ENCODE peak calls at places on chromosomes 13 and 19, in nine cellular contexts. I is neural crest cell; S is iris pigment epithelial cell; E is left kidney; F is dermis microvascular lymphatic vessel endothelial cell; K is B cell; X is stimulated activated CD8-positive, alpha-beta memory T cell treated with anti-CD3 and anti-CD28 coated beads, Interleukin-12 subunit alpha, Interleukin-12 subunit beta, amount 100 ng/mL, for 4 hours; O is epithelial cell of proximal tubule; H is WTC11. D is an unnamed sample.

GRCh38 chr19:44661904-44662303 is 9.4 kb upstream of the CEACAM19 start:
- DNase-seq in I (no peak), S (no peak), E (no peak), F (no peak), K (no peak), X (no peak), O (no peak), H (no peak), D (no peak)

GRCh38 chr13:111325941-111326620 is 5.6 kb downstream of the TEX29 start:
- DNase-seq in I (no peak), S (no peak), E (no peak), F (no peak), K (no peak), X (no peak), O (no peak), H (no peak), D (peak)

GRCh38 chr13:19713186-19713965 is 69.4 kb downstream of the PSPC1 start:
- DNase-seq in I (no peak), S (peak), E (no peak), F (peak), K (no peak), X (no peak), O (no peak), H (no peak), D (no peak)

GRCh38 chr13:100213576-100213975 is 124.7 kb downstream of the PCCA start:
- DNase-seq in I (no peak), S (peak), E (no peak), F (no peak), K (no peak), X (no peak), O (no peak), H (no peak), D (no peak)

GRCh38 chr13:99862243-99862642 is 109.3 kb downstream of the ZIC5 start:
- DNase-seq in I (no peak), S (no peak), E (no peak), F (no peak), K (no peak), X (no peak), O (no peak), H (no peak), D (no peak)

GRCh38 chr13:97359181-97360057 is 74.5 kb upstream of the RAP2A start:
- DNase-seq in I (peak), S (peak), E (peak), F (peak), K (peak), X (no peak), O (no peak), H (peak), D (peak)

GRCh38 chr13:48749699-48750473 is 96.2 kb downstream of the CYSLTR2 start:
- DNase-seq in I (peak), S (peak), E (peak), F (peak), K (peak), X (peak), O (peak), H (peak), D (peak)

GRCh38 chr19:46602392-46603194 is 1.5 kb downstream of the CALM3 start:
- DNase-seq in I (no peak), S (no peak), E (no peak), F (no peak), K (peak), X (peak), O (no peak), H (no peak), D (no peak)

GRCh38 chr13:99086149-99086868 is 108.4 kb upstream of the DOCK9 start:
- DNase-seq in I (peak), S (peak), E (peak), F (peak), K (peak), X (peak), O (no peak), H (peak), D (peak)

GRCh38 chr19:782195-783043 is 14.8 kb upstream of the PTBP1 start:
- DNase-seq in I (no peak), S (peak), E (peak), F (peak), K (no peak), X (no peak), O (no peak), H (peak), D (peak)